ENCODE peak calls at places on chromosomes 7 and 10, in four cellular contexts. V is HEK293T, Q is KBM-7, J is natural killer cell. Y is an unnamed sample.

GRCh38 chr7:104275900-104276299 is 52.5 kb upstream of the LHFPL3 start:
- DNase-seq in V (no peak), Q (no peak), J (no peak), Y (no peak)

GRCh38 chr7:84949067-84949466 is 237.8 kb downstream of the SEMA3D start:
- DNase-seq in V (no peak), Q (no peak), J (no peak), Y (no peak)

GRCh38 chr10:103442031-103442461 is 10.1 kb downstream of the CALHM2 start:
- DNase-seq in V (no peak), Q (no peak), J (no peak), Y (no peak)

GRCh38 chr7:45203947-45204445 is 46.4 kb downstream of the RAMP3 start:
- DNase-seq in V (no peak), Q (no peak), J (no peak), Y (no peak)

GRCh38 chr10:110529596-110530011 is 31.9 kb downstream of the DUSP5 start:
- DNase-seq in V (no peak), Q (no peak), J (peak; percentile 31), Y (no peak)

GRCh38 chr7:102841290-102841689 is 71.5 kb upstream of the LRRC17 start:
- DNase-seq in V (no peak), Q (no peak), J (no peak), Y (no peak)

GRCh38 chr10:48464121-48464870 is 140.6 kb downstream of the ARHGAP22 start:
- DNase-seq in V (no peak), Q (no peak), J (no peak), Y (no peak)

GRCh38 chr10:78454123-78454645 is 420.5 kb downstream of the RPS24 start:
- DNase-seq in V (no peak), Q (no peak), J (no peak), Y (no peak)

GRCh38 chr7:50534690-50535290 is 30.4 kb downstream of the DDC start:
- DNase-seq in V (no peak), Q (peak; percentile 21), J (no peak), Y (no peak)

GRCh38 chr10:118594392-118595063 is 920 bp downstream of the PRLHR start:
- DNase-seq in V (no peak), Q (no peak), J (no peak), Y (peak; percentile 24)

GRCh38 chr10:126082067-126082466 is 185.7 kb downstream of the FANK1 start:
- DNase-seq in V (no peak), Q (no peak), J (no peak), Y (no peak)

GRCh38 chr7:7119668-7120208 is 62.6 kb upstream of the C1GALT1 start:
- DNase-seq in V (no peak), Q (no peak), J (no peak), Y (no peak)

Y was measured in HuH-7.5.